ENCODE peak calls at places on chromosomes 13 and 19, in five cellular contexts. D is left ventricle myocardium inferior, U is suprapubic skin, Y is heart left ventricle, P is uterus. B is an unnamed sample. For H3K36me3, the result is how much of the 10 kb centered on the place peaks cover.

GRCh38 chr13:99315186-99315585 is 8.0 kb upstream of the GPR183 start:
- DNase-seq in D (no peak), U (no peak), Y (no peak), P (no peak), B (no peak)

GRCh38 chr13:24097064-24097463 is 63.5 kb upstream of the SPATA13 start:
- DNase-seq in D (no peak), U (no peak), Y (no peak), P (no peak), B (no peak)

GRCh38 chr13:111202745-111203144 is 87.6 kb downstream of the ARHGEF7 start:
- DNase-seq in D (no peak), U (no peak), Y (peak), P (no peak), B (no peak)

GRCh38 chr19:52778811-52779210 is 7.8 kb downstream of the ZNF600 start:
- DNase-seq in D (no peak), U (no peak), Y (no peak), P (no peak), B (no peak)

GRCh38 chr19:47274891-47275865 is 493 bp downstream of the INAFM1 start:
- DNase-seq in D (peak), U (peak), Y (peak), P (peak), B (no peak)

GRCh38 chr13:40922437-40923040 is 96.6 kb downstream of the ELF1 start:
- DNase-seq in D (peak), U (no peak), Y (no peak), P (peak), B (peak)

GRCh38 chr13:19171563-19171962 is 10.1 kb downstream of the TUBA3C start:
- DNase-seq in D (no peak), U (no peak), Y (no peak), P (no peak), B (no peak)

GRCh38 chr13:25167775-25168174 is 4.3 kb downstream of the AMER2 start:
- DNase-seq in D (no peak), U (no peak), Y (no peak), P (no peak), B (no peak)

GRCh38 chr13:24348797-24349515 is 39.6 kb downstream of the C1QTNF9 start:
- DNase-seq in D (no peak), U (no peak), Y (no peak), P (no peak), B (no peak)

GRCh38 chr13:109874921-109875454 is 88.6 kb upstream of the IRS2 start:
- DNase-seq in D (no peak), U (no peak), Y (peak), P (no peak), B (no peak)

GRCh38 chr19:32318884-32319520 is 26.4 kb upstream of the ZNF507 start:
- DNase-seq in D (no peak), U (no peak), Y (no peak), P (no peak), B (no peak)

GRCh38 chr13:30618186-30618937 is 642 bp downstream of the USPL1 start:
- DNase-seq in D (no peak), U (peak), Y (no peak), P (no peak), B (no peak)

GRCh38 chr19:32550666-32551065 is 30.3 kb upstream of the PDCD5 start:
- DNase-seq in D (no peak), U (no peak), Y (no peak), P (no peak), B (no peak)

GRCh38 chr13:99085139-99085845 is 107.4 kb upstream of the DOCK9 start:
- DNase-seq in D (no peak), U (no peak), Y (no peak), P (no peak), B (no peak)

GRCh38 chr13:24217601-24218281 is 57.2 kb downstream of the SPATA13 start:
- DNase-seq in D (no peak), U (no peak), Y (no peak), P (no peak), B (peak)

GRCh38 chr13:33633701-33634525 is 184.0 kb upstream of the RFC3 start:
- DNase-seq in D (no peak), U (no peak), Y (no peak), P (no peak), B (no peak)

GRCh38 chr19:17229890-17230289 is 3.9 kb downstream of the OCEL1 start:
- DNase-seq in D (no peak), U (no peak), Y (peak), P (no peak), B (no peak)

GRCh38 chr19:17227798-17228367 is 1.9 kb downstream of the OCEL1 start:
- DNase-seq in D (no peak), U (no peak), Y (peak), P (no peak), B (no peak)

GRCh38 chr19:17226002-17226933 is at the start of gene OCEL1:
- DNase-seq in D (peak), U (peak), Y (peak), P (peak), B (peak)

GRCh38 chr19:17220207-17220758 is 5.1 kb downstream of the USE1 start:
- DNase-seq in D (no peak), U (no peak), Y (peak), P (peak), B (no peak)

DNA sequence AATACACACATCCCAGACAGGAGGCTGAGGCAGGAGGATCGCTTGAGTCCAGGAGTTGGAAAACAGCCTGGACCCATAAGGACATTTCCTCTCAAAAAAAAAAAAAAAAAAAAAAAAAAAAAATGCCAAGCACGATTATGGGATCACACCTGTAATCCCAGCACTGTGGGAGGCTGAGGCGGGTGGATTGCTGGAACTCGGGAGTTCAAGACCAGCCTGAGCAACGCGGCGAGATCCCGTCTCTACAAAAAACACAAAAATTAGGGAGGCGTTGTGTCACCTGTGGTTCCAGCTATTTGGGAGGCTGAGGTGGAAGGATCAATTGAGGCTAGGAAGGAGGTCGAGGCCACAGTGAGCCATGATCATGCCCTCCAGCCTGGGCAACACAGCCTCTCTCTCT is 975 bp upstream of the OCEL1 start:
- DNase-seq in D (no peak), U (no peak), Y (no peak), P (no peak), B (no peak)
- H3K27ac ChIP-seq in D (no peak), U (no peak), Y (no peak), P (no peak), B (no peak)

GRCh38 chr19:7554990-7555864 is 19.7 kb downstream of the PNPLA6 start:
- DNase-seq in D (no peak), U (no peak), Y (no peak), P (no peak), B (peak)

GRCh38 chr19:7558667-7559066 is 23.1 kb downstream of the PNPLA6 start:
- DNase-seq in D (no peak), U (no peak), Y (no peak), P (no peak), B (no peak)

GRCh38 chr19:7554565-7554964 is 19.0 kb downstream of the PNPLA6 start:
- DNase-seq in D (no peak), U (no peak), Y (no peak), P (no peak), B (no peak)

GRCh38 chr19:7559102-7559501 is 23.6 kb downstream of the PNPLA6 start:
- DNase-seq in D (no peak), U (no peak), Y (no peak), P (no peak), B (no peak)

DNA sequence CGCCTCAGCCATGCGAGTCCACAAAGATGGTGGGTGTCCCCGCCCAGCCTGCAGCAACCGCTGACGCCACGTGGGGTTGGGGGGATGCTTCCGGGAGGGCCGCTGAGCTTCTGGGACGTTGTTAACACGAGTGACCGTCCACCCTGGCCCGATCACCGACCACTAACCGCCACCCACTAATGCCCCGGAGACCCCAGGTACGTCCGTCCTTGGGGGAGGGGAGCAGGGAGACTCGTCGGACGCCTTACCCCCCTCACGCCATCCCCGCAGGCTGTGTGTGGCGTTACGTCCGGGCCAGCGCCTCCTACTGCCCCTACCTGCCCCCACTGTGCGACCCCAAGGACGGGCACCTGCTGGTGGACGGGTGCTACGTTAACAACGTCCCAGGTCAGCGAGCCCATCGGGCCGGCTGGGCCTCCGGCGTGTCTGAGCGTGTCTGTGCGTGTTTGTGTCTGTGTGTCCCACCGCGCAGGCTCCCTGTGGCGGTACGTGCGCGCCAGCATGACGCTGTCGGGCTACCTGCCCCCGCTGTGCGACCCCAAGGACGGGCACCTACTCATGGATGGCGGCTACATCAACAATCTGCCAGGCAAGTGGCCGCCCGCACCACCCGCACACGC is 21.3 kb downstream of the PNPLA6 start:
- DNase-seq in D (no peak), U (no peak), Y (no peak), P (no peak), B (no peak)
- H3K36me3 ChIP-seq in D (half or more), U (half or more), Y (under half), P (under half), B (half or more)

GRCh38 chr19:7199613-7200533 is 94.3 kb downstream of the INSR start:
- DNase-seq in D (no peak), U (no peak), Y (no peak), P (no peak), B (no peak)
- H3K4me3 ChIP-seq in D (no peak), U (no peak), Y (no peak), P (no peak), B (no peak)

DNA sequence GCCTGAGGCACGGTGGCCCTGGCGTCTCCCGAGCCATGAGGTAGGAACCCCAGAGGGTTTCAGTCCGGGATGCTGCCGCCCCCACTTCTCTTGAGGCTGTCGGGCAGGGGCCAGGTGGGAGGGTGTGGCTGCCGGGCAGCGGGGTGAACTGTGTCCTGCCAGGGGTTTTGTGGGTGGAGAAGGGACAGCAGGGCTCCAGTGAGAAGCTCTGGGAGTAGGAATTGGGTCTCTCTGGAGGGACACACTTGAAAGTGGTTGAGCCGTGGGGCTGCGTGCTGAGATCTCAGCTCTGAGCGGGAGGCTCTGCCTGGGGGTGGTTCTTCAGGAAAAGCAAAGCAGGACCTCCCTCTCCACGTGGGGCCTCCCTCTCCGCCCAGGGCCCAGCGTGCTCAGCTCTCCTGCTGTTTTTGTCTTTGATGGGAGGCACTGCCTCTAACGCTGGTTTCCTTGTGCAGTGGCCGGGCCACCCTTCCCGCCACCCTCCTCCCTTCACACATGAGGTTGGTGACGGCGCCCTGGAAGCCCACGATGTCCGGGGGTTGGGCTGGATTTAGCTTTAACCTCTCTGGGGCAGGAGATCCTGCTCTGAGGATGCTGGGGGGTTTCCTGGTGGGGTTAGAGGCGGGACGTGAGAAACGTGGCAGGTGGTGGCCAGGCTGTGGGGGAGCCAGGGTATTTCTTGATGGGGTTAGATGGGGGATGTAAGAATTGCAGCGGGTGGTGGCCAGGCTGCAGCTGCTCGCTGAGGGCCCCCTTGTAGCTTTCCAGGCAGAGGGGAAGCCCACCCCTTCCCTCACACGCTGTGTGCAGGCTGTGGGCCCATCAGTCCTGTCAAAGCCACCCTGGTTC is 15.3 kb upstream of the ZNF554 start:
- DNase-seq in D (no peak), U (no peak), Y (no peak), P (no peak), B (no peak)
- H3K27ac ChIP-seq in D (no peak), U (no peak), Y (no peak), P (no peak), B (no peak)

DNA sequence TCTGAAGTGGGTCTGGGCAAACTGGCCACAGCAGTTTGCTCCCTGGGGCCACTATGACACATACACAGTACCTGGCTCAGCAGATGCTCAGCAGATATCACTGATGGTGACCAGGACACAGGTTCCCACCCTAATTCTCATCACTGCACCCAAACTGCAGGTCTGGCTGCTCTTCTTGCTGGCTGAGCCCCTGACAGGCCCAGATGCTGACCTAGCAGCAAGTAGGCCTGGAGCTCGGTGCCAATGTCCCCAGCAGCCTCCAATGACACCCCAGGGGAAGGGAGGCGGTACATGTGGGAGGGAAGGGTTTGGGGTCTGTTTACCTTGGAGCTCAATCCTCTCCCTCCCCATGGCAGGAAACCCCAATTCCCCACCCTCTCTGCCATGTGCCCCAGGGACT is 5.1 kb downstream of the UBE2S start:
- DNase-seq in D (no peak), U (no peak), Y (no peak), P (no peak), B (no peak)
- H3K36me3 ChIP-seq in D (under half), U (under half), Y (under half), P (under half), B (under half)

GRCh38 chr19:40691421-40692211 is 1.2 kb upstream of the NUMBL start:
- DNase-seq in D (no peak), U (no peak), Y (no peak), P (peak), B (no peak)
- H3K4me3 ChIP-seq in D (peak), U (peak), Y (peak), P (no peak), B (peak)

GRCh38 chr19:16470911-16471811 is 609 bp downstream of the EPS15L1 start:
- DNase-seq in D (no peak), U (peak), Y (no peak), P (no peak), B (no peak)

GRCh38 chr19:16477311-16477710 is 5.5 kb upstream of the EPS15L1 start:
- DNase-seq in D (no peak), U (no peak), Y (no peak), P (no peak), B (no peak)

GRCh38 chr19:16472992-16473391 is 1.2 kb upstream of the EPS15L1 start:
- DNase-seq in D (no peak), U (no peak), Y (no peak), P (no peak), B (no peak)

GRCh38 chr19:16476401-16476800 is 4.6 kb upstream of the EPS15L1 start:
- DNase-seq in D (no peak), U (no peak), Y (no peak), P (no peak), B (no peak)

GRCh38 chr19:16473875-16474397 is 2.2 kb upstream of the EPS15L1 start:
- DNase-seq in D (no peak), U (no peak), Y (no peak), P (no peak), B (no peak)
- H3K27ac ChIP-seq in D (peak), U (no peak), Y (no peak), P (no peak), B (no peak)

GRCh38 chr13:113511361-113511760 is 20.9 kb upstream of the DCUN1D2 start:
- DNase-seq in D (no peak), U (no peak), Y (no peak), P (no peak), B (no peak)

GRCh38 chr13:113514844-113515243 is 24.3 kb upstream of the DCUN1D2 start:
- DNase-seq in D (no peak), U (no peak), Y (no peak), P (no peak), B (no peak)

GRCh38 chr13:113510871-113511270 is 20.4 kb upstream of the DCUN1D2 start:
- DNase-seq in D (no peak), U (no peak), Y (no peak), P (no peak), B (no peak)

GRCh38 chr13:113509989-113510388 is 19.5 kb upstream of the DCUN1D2 start:
- DNase-seq in D (no peak), U (no peak), Y (no peak), P (no peak), B (no peak)

DNA sequence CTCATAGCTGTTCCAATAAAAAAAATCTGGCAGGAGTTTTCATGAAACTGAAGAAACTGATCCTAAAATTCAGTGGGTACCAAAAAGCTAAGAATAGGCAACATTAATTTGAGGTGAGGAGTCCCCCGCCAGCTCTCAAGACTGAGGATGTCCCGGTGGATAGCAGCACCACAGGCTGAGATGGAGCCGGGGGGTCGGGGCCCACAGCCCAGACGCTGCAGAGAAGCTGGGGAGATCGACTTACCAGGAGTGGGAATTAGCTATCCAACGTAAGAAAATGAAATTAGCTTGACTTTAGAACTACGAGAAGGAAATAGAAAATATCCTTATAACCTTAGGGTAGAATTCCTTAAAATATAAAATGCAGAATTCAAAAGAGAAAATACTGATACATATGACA is 23.2 kb upstream of the DCUN1D2 start:
- DNase-seq in D (no peak), U (no peak), Y (no peak), P (no peak), B (no peak)
- H3K36me3 ChIP-seq in D (half or more), U (under half), Y (under half), P (under half), B (under half)